ENCODE peak calls at places on chromosomes 16 and 17, in four cellular contexts. E, T, M and F are unnamed samples.

GRCh38 chr17:39647242-39647641 is 10.3 kb downstream of the STARD3 start:
- DNase-seq in E (no peak), T (peak), M (no peak), F (no peak)

GRCh38 chr17:51683291-51683690 is 422.9 kb downstream of the UTP18 start:
- DNase-seq in E (no peak), T (no peak), M (no peak), F (no peak)

GRCh38 chr16:2190659-2191445 is 5.6 kb downstream of the CASKIN1 start:
- DNase-seq in E (no peak), T (no peak), M (no peak), F (no peak)

GRCh38 chr16:17469742-17470001 is 1.1 kb downstream of the XYLT1 start:
- DNase-seq in E (no peak), T (no peak), M (no peak), F (no peak)

GRCh38 chr16:89386337-89386736 is 104.0 kb downstream of the ANKRD11 start:
- DNase-seq in E (no peak), T (no peak), M (no peak), F (no peak)

GRCh38 chr16:10608687-10609409 is 28.4 kb upstream of the EMP2 start:
- DNase-seq in E (no peak), T (no peak), M (no peak), F (no peak)

GRCh38 chr16:53357208-53357586 is 77.1 kb upstream of the RBL2 start:
- DNase-seq in E (no peak), T (no peak), M (no peak), F (no peak)

GRCh38 chr16:30758988-30759461 is 2.8 kb downstream of the CFAP119 start:
- DNase-seq in E (no peak), T (no peak), M (no peak), F (no peak)

GRCh38 chr16:52069866-52070265 is 477.1 kb downstream of the TOX3 start:
- DNase-seq in E (no peak), T (no peak), M (no peak), F (peak)

GRCh38 chr16:52066951-52067350 is 480.0 kb downstream of the TOX3 start:
- DNase-seq in E (no peak), T (no peak), M (no peak), F (no peak)

GRCh38 chr16:52070341-52071057 is 476.4 kb downstream of the TOX3 start:
- DNase-seq in E (no peak), T (no peak), M (no peak), F (no peak)

GRCh38 chr16:52071101-52071500 is 475.8 kb downstream of the TOX3 start:
- DNase-seq in E (no peak), T (no peak), M (no peak), F (no peak)

GRCh38 chr16:52068447-52069074 is 478.4 kb downstream of the TOX3 start:
- DNase-seq in E (no peak), T (no peak), M (no peak), F (peak)
- TF ChIP-seq EGR1 in E (no peak), T (no peak), M (no peak), F (no peak)

GRCh38 chr17:16214190-16215001 is 938 bp downstream of the NCOR1 start:
- DNase-seq in E (no peak), T (no peak), M (no peak), F (no peak)
- TF ChIP-seq EGR1 in E (no peak), T (no peak), M (no peak), F (no peak)

DNA sequence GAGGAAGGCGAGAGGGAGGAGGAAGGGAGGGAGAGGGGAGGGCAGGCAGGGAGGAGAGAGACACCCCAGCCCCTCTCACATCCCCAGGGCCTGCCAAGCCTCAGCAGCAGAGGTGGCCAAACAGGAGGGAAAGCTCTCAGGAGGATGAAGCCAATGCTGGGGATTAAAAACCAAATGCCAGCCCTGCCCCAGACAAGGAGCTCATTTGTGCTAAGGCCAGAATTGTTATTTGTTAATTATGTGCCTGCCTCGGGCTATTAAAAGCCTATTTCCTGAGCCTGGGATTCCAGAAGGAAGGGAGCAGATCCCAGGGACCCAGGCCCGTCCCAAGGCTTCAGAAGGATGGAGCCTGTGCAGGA is 27.9 kb upstream of the GINS2 start:
- DNase-seq in E (no peak), T (no peak), M (no peak), F (no peak)
- TF ChIP-seq EGR1 in E (no peak), T (no peak), M (no peak), F (no peak)

DNA sequence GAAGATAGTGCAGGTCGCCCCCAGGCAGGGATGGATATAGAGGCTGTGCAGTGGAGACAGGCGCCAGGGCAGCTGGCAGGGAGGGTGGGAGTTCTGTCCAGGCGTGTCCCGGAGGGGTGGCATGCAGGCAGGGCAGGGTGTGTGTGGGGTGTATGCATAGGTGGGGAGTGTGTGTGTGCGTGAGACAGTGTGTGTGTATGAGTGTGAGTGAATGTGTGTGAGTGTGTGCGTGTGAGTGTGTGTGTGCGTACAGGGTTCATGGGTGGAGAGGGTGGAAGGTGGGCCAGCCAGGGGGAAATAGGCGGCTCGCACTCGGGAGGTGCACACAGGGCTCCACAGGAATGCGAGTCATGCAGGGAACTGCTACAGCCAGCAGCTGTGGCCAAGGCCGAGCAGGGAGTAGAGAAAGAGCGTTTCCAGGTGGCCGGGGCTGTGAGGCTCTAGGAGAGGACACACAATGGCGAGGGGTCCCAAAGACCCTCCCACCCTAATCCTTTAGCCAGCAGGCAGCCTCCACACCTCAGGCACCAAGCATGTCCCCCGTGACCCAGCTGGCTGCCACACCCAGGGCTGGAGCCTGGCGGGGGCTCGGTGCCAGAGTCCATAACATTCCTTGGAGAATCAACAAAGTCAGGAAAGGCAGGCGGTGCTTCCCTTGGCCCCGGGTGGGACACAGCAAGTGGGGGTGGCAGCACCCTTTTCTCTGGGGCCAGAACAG is 4.6 kb downstream of the PLCD3 start:
- DNase-seq in E (no peak), T (no peak), M (no peak), F (no peak)
- TF ChIP-seq EGR1 in E (no peak), T (no peak), M (no peak), F (no peak)

GRCh38 chr16:65323655-65324237 is 201.9 kb upstream of the CDH11 start:
- DNase-seq in E (no peak), T (no peak), M (no peak), F (no peak)

GRCh38 chr16:65333298-65333697 is 211.4 kb upstream of the CDH11 start:
- DNase-seq in E (no peak), T (no peak), M (no peak), F (no peak)

GRCh38 chr16:65327346-65327745 is 205.5 kb upstream of the CDH11 start:
- DNase-seq in E (no peak), T (no peak), M (no peak), F (no peak)
- TF ChIP-seq EGR1 in E (no peak), T (no peak), M (no peak), F (no peak)

GRCh38 chr16:97822-98221 is 19.8 kb downstream of the MPG start:
- DNase-seq in E (no peak), T (no peak), M (no peak), F (no peak)
- TF ChIP-seq EGR1 in E (no peak), T (no peak), M (no peak), F (no peak)

DNA sequence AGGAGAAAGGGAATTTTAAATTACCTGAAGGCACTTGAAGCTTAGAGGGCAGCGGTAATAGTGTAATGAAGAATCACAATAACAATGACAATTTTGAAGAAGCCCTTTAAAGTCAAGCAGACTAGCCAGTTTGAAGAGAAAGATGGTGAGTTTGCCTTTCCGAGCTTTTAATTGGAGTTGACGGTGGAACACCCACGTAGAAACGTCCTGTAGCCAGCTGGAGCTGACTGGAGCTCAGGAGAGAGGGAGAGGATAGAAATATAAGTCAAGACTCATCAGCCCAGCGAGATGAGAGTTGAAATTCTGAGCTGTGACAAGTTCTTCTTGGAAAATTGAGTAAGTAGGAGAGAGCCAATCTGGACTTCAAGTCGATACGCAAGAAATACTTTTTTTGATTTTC is 91.7 kb upstream of the CACNG3 start:
- DNase-seq in E (no peak), T (no peak), M (no peak), F (no peak)
- TF ChIP-seq EGR1 in E (no peak), T (no peak), M (no peak), F (no peak)